ENCODE peak calls at places on chromosomes 13 and 19, in four cellular contexts. O, T, W and Y are unnamed samples.

GRCh38 chr13:66657165-66657895 is 572.8 kb downstream of the PCDH9 start:
- DNase-seq in O (no peak), T (no peak), W (peak; percentile 92), Y (no peak)

GRCh38 chr19:588093-588742 is 1.5 kb upstream of the HCN2 start:
- DNase-seq in O (peak; percentile 88), T (peak; percentile 36), W (peak; percentile 75), Y (peak; percentile 78)

GRCh38 chr19:47729799-47730520 is 15.4 kb upstream of the NOP53 start:
- DNase-seq in O (no peak), T (no peak), W (no peak), Y (peak; percentile 69)

GRCh38 chr13:36046672-36047071 is 84.5 kb downstream of the DCLK1 start:
- DNase-seq in O (no peak), T (no peak), W (no peak), Y (no peak)

GRCh38 chr19:51531349-51532315 is at the start of gene SIGLEC6:
- DNase-seq in O (no peak), T (no peak), W (no peak), Y (peak; percentile 55)

GRCh38 chr19:7916137-7916907 is 1.7 kb downstream of the TGFBR3L start:
- DNase-seq in O (peak; percentile 54), T (no peak), W (no peak), Y (peak; percentile 60)

GRCh38 chr13:31522431-31522830 is 216.9 kb upstream of the RXFP2 start:
- DNase-seq in O (no peak), T (no peak), W (no peak), Y (no peak)

GRCh38 chr13:49528161-49528560 is 32.4 kb downstream of the PHF11 start:
- DNase-seq in O (no peak), T (no peak), W (no peak), Y (no peak)

GRCh38 chr13:49995535-49996165 is 1.2 kb upstream of the TRIM13 start:
- DNase-seq in O (no peak), T (no peak), W (no peak), Y (peak; percentile 34)

GRCh38 chr13:51607165-51607564 is 22.9 kb downstream of the WDFY2 start:
- DNase-seq in O (no peak), T (no peak), W (no peak), Y (no peak)

GRCh38 chr13:34747507-34747906 is 194.6 kb upstream of the NBEA start:
- DNase-seq in O (no peak), T (no peak), W (no peak), Y (no peak)

GRCh38 chr13:80668452-80668851 is 327.5 kb upstream of the SPRY2 start:
- DNase-seq in O (no peak), T (no peak), W (no peak), Y (no peak)

GRCh38 chr13:49403966-49404365 is 39.9 kb downstream of the CAB39L start:
- DNase-seq in O (no peak), T (no peak), W (no peak), Y (no peak)

GRCh38 chr19:24054044-24054935 is 32.7 kb upstream of the ZNF254 start:
- DNase-seq in O (no peak), T (no peak), W (peak; percentile 58), Y (no peak)

GRCh38 chr19:31314849-31315620 is 34.2 kb downstream of the TSHZ3 start:
- DNase-seq in O (peak; percentile 15), T (no peak), W (no peak), Y (no peak)

GRCh38 chr19:679418-680286 is 3.5 kb downstream of the FSTL3 start:
- DNase-seq in O (peak; percentile 44), T (no peak), W (no peak), Y (peak; percentile 75)

GRCh38 chr19:43755256-43755801 is 567 bp upstream of the SMG9 start:
- DNase-seq in O (no peak), T (peak; percentile 72), W (no peak), Y (peak; percentile 82)

GRCh38 chr19:31515931-31516330 is 166.7 kb upstream of the TSHZ3 start:
- DNase-seq in O (no peak), T (no peak), W (peak; percentile 8), Y (no peak)

GRCh38 chr13:89550842-89551422 is 1796.6 kb upstream of the MIR17HG start:
- DNase-seq in O (no peak), T (no peak), W (no peak), Y (no peak)

GRCh38 chr13:51769455-51770127 is 34.4 kb downstream of the DHRS12 start:
- DNase-seq in O (no peak), T (no peak), W (no peak), Y (no peak)

GRCh38 chr19:35846038-35846668 is 6.2 kb downstream of the NPHS1 start:
- DNase-seq in O (no peak), T (no peak), W (no peak), Y (no peak)

GRCh38 chr13:51589793-51590192 is 5.5 kb downstream of the WDFY2 start:
- DNase-seq in O (no peak), T (no peak), W (no peak), Y (no peak)

GRCh38 chr19:30236006-30236405 is 136.2 kb upstream of the ZNF536 start:
- DNase-seq in O (no peak), T (no peak), W (no peak), Y (no peak)

GRCh38 chr13:57982782-57983181 is 351.2 kb downstream of the PCDH17 start:
- DNase-seq in O (no peak), T (no peak), W (no peak), Y (no peak)

GRCh38 chr13:36382030-36382429 is 35.8 kb upstream of the SPART start:
- DNase-seq in O (no peak), T (no peak), W (no peak), Y (no peak)

GRCh38 chr19:18008814-18009213 is 844 bp downstream of the ARRDC2 start:
- DNase-seq in O (no peak), T (no peak), W (no peak), Y (no peak)

GRCh38 chr19:8141726-8142524 is 7.5 kb downstream of the FBN3 start:
- DNase-seq in O (no peak), T (no peak), W (peak; percentile 46), Y (no peak)

GRCh38 chr13:27177852-27178251 is 6.2 kb upstream of the USP12 start:
- DNase-seq in O (peak; percentile 40), T (no peak), W (no peak), Y (no peak)

GRCh38 chr19:40611096-40611495 is 9.9 kb downstream of the LTBP4 start:
- DNase-seq in O (no peak), T (no peak), W (peak; percentile 77), Y (no peak)

GRCh38 chr13:107650081-107650701 is 565.1 kb downstream of the LIG4 start:
- DNase-seq in O (peak; percentile 87), T (no peak), W (no peak), Y (peak; percentile 18)

GRCh38 chr19:50495020-50495531 is 15.9 kb downstream of the JOSD2 start:
- DNase-seq in O (no peak), T (no peak), W (no peak), Y (no peak)

GRCh38 chr13:110137677-110138008 is 169.3 kb downstream of the COL4A1 start:
- DNase-seq in O (peak; percentile 86), T (no peak), W (no peak), Y (peak; percentile 80)

GRCh38 chr19:2446390-2446789 is 10.4 kb downstream of the LMNB2 start:
- DNase-seq in O (peak; percentile 84), T (no peak), W (no peak), Y (peak; percentile 59)

DNA sequence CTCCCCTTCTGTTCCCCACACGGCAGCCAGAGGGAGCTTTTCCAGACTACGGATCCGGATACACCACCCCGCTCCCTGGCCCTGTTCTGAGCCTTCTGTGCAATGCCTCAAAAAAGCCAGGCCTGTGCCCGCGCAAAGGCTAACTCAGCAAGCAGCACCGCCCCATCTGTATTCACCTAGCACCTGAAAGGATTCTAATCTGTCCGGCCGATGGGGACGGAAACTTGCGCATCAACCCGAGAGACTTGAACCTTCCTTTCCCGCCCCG is 589 bp downstream of the ZBTB45 start:
- DNase-seq in O (peak; percentile 84), T (no peak), W (no peak), Y (peak; percentile 67)
- TF ChIP-seq CTCF in O (peak; percentile 61), T (no peak), W (peak; percentile 69), Y (peak; percentile 46)

GRCh38 chr19:10551698-10552301 is 8.1 kb downstream of the ATG4D start:
- DNase-seq in O (peak; percentile 45), T (no peak), W (no peak), Y (peak; percentile 34)
- TF ChIP-seq CTCF in O (peak; percentile 37), T (no peak), W (peak; percentile 34), Y (no peak)

GRCh38 chr19:46042252-46042883 is 1.6 kb upstream of the IGFL4 start:
- DNase-seq in O (no peak), T (no peak), W (no peak), Y (no peak)

GRCh38 chr19:46043519-46043918 is 2.7 kb upstream of the IGFL4 start:
- DNase-seq in O (no peak), T (no peak), W (no peak), Y (no peak)

GRCh38 chr19:46036745-46037126 is 4.1 kb downstream of the IGFL4 start:
- DNase-seq in O (no peak), T (no peak), W (no peak), Y (no peak)

GRCh38 chr19:46040952-46041500 is at the start of gene IGFL4:
- DNase-seq in O (no peak), T (no peak), W (no peak), Y (no peak)

DNA sequence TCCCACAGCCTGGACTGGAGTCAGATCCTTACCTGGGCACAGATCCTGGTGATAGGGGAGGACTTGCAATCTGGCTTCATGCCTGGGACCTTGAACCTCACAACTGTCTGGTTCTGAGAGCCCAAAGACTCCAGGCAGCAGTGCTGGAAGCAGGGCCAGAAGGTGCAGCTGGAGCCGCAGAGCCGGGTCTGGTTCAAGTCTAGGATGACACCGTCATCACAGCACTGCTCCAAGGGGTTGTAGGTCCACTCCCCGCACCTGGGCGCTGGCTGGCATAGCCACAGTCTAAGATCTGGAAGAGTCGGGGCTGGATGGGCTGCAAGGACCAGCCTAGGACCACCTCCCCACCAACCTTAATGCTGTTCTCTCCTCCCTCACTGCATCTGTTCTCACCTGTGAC is 677 bp downstream of the IGFL4 start:
- DNase-seq in O (no peak), T (no peak), W (no peak), Y (no peak)
- TF ChIP-seq CTCF in O (no peak), T (no peak), W (no peak), Y (no peak)

GRCh38 chr13:19959141-19959830 is 759 bp downstream of the ZMYM2 start:
- DNase-seq in O (peak; percentile 70), T (peak; percentile 53), W (peak; percentile 58), Y (peak; percentile 68)
- TF ChIP-seq CTCF in O (peak; percentile 22), T (no peak), W (no peak), Y (no peak)

GRCh38 chr13:81927347-81927746 is 1586.4 kb upstream of the SPRY2 start:
- DNase-seq in O (no peak), T (no peak), W (no peak), Y (no peak)
- TF ChIP-seq CTCF in O (no peak), T (no peak), W (peak; percentile 22), Y (no peak)